ENCODE peak calls at places on chromosomes 2 and 18, in eight cellular contexts. O, A, R, L, G, M, X and S are unnamed samples.

GRCh38 chr18:22034276-22034675 is 135.1 kb upstream of the GATA6 start:
- DNase-seq in G (peak), A (no peak), O (no peak), X (no peak), R (no peak), M (no peak), L (no peak), S (no peak)

GRCh38 chr2:184534986-184535385 is 63.3 kb upstream of the ZNF804A start:
- DNase-seq in R (no peak), G (no peak), M (no peak), O (no peak), X (no peak), L (peak), A (no peak), S (no peak)

GRCh38 chr18:39260565-39260964 is 1695.0 kb upstream of the CELF4 start:
- DNase-seq in A (no peak), X (no peak), R (no peak), L (no peak), O (no peak), G (no peak), M (no peak), S (no peak)

GRCh38 chr18:59561596-59561995 is 135.6 kb downstream of the CCBE1 start:
- DNase-seq in R (no peak), G (no peak), X (no peak), A (no peak), L (no peak), O (no peak), M (no peak), S (no peak)

GRCh38 chr2:171688129-171688465 is 828 bp downstream of the DYNC1I2 start:
- DNase-seq in O (no peak), R (no peak), X (no peak), M (no peak), G (no peak), L (no peak), A (no peak), S (no peak)

GRCh38 chr18:3360211-3360610 is 89.8 kb upstream of the TGIF1 start:
- DNase-seq in R (no peak), X (no peak), O (no peak), G (no peak), M (no peak), L (no peak), A (no peak), S (no peak)

GRCh38 chr18:72652990-72653593 is 109.0 kb upstream of the CBLN2 start:
- DNase-seq in A (peak), R (peak), X (peak), O (peak), G (peak), L (peak), M (peak), S (peak)

GRCh38 chr2:100852999-100853908 is 33.3 kb downstream of the NPAS2 start:
- DNase-seq in O (peak), M (no peak), A (no peak), L (no peak), X (no peak), R (no peak), G (no peak), S (no peak)

GRCh38 chr2:46136953-46137352 is 160.3 kb upstream of the EPAS1 start:
- DNase-seq in O (no peak), X (no peak), L (no peak), A (no peak), G (no peak), M (no peak), R (no peak), S (no peak)

GRCh38 chr2:88698498-88699233 is 7.2 kb downstream of the RPIA start:
- DNase-seq in O (no peak), G (no peak), M (peak), A (no peak), L (no peak), R (no peak), X (no peak), S (no peak)

GRCh38 chr18:48750485-48751175 is 200.1 kb downstream of the SMAD7 start:
- DNase-seq in L (no peak), X (no peak), M (no peak), A (no peak), R (no peak), O (no peak), G (peak), S (peak)

GRCh38 chr2:88832256-88832991 is 141.0 kb downstream of the RPIA start:
- DNase-seq in G (no peak), X (no peak), O (no peak), M (peak), L (no peak), A (no peak), R (no peak), S (no peak)

GRCh38 chr2:213065583-213066444 is 85.6 kb downstream of the IKZF2 start:
- DNase-seq in R (peak), A (peak), G (peak), L (peak), O (peak), M (peak), X (peak), S (peak)

GRCh38 chr2:230905448-230906430 is 19.3 kb downstream of the GPR55 start:
- DNase-seq in O (no peak), X (peak), A (no peak), R (peak), M (no peak), L (no peak), G (peak), S (peak)

GRCh38 chr2:236918513-236918912 is 167.2 kb upstream of the COPS8 start:
- DNase-seq in X (no peak), M (no peak), R (no peak), L (no peak), G (no peak), A (no peak), O (no peak), S (no peak)

GRCh38 chr2:14494759-14495158 is 137.8 kb upstream of the LRATD1 start:
- DNase-seq in G (no peak), R (no peak), X (no peak), A (no peak), L (no peak), O (no peak), M (no peak), S (no peak)

GRCh38 chr2:148926291-148926961 is 51.4 kb downstream of the KIF5C start:
- DNase-seq in A (peak), L (peak), R (peak), X (no peak), G (peak), O (peak), M (peak), S (peak)

GRCh38 chr2:3662239-3662638 is 4.2 kb downstream of the ALLC start:
- DNase-seq in A (no peak), O (no peak), X (peak), L (no peak), G (no peak), M (no peak), R (no peak), S (no peak)

GRCh38 chr2:178943745-178944144 is 106.2 kb downstream of the CCDC141 start:
- DNase-seq in G (no peak), A (no peak), X (no peak), R (no peak), M (no peak), L (no peak), O (no peak), S (no peak)

GRCh38 chr2:119282966-119283511 is 59.4 kb downstream of the STEAP3 start:
- DNase-seq in O (no peak), X (no peak), M (no peak), G (no peak), L (no peak), A (no peak), R (no peak), S (peak)

GRCh38 chr2:103448416-103448815 is 686.6 kb downstream of the TMEM182 start:
- DNase-seq in O (no peak), X (no peak), M (no peak), R (no peak), L (peak), A (no peak), G (no peak), S (peak)

GRCh38 chr2:10328667-10329583 is 26.2 kb downstream of the HPCAL1 start:
- DNase-seq in O (no peak), G (no peak), X (no peak), R (no peak), L (no peak), M (no peak), A (no peak), S (no peak)